ENCODE peak calls at places on chromosomes 7 and 10, in four cellular contexts. P is HepG2, X is GM12878, Q is K562. U is an unnamed sample.

GRCh38 chr10:25278180-25278579 is 103.4 kb downstream of the GPR158 start:
- DNase-seq in P (no peak), X (no peak), Q (no peak), U (no peak)

GRCh38 chr10:76675951-76676587 is 961.5 kb downstream of the KCNMA1 start:
- DNase-seq in P (no peak), X (no peak), Q (no peak), U (no peak)

GRCh38 chr7:122919643-122920181 is 33.5 kb upstream of the CADPS2 start:
- DNase-seq in P (no peak), X (no peak), Q (no peak), U (no peak)

GRCh38 chr7:113831509-113831908 is 87.3 kb downstream of the PPP1R3A start:
- DNase-seq in P (no peak), X (no peak), Q (no peak), U (no peak)

GRCh38 chr7:41005381-41005901 is 697.4 kb downstream of the INHBA start:
- DNase-seq in P (no peak), X (no peak), Q (no peak), U (no peak)

GRCh38 chr7:44096326-44096881 is 7.7 kb upstream of the AEBP1 start:
- DNase-seq in P (no peak), X (no peak), Q (no peak), U (no peak)

GRCh38 chr7:13742719-13743640 is 246.5 kb downstream of the ETV1 start:
- DNase-seq in P (no peak), X (no peak), Q (no peak), U (peak)

GRCh38 chr10:34049887-34050286 is 715.4 kb upstream of the NRP1 start:
- DNase-seq in P (no peak), X (no peak), Q (no peak), U (no peak)

GRCh38 chr10:114623661-114624294 is 34.3 kb downstream of the ABLIM1 start:
- DNase-seq in P (peak), X (no peak), Q (no peak), U (peak)

GRCh38 chr7:142002179-142002578 is 6.5 kb downstream of the MGAM start:
- DNase-seq in P (no peak), X (no peak), Q (no peak), U (no peak)

GRCh38 chr10:3887885-3888476 is 103.0 kb upstream of the KLF6 start:
- DNase-seq in P (no peak), X (peak), Q (no peak), U (no peak)

GRCh38 chr7:7902845-7903244 is 65.8 kb upstream of the GLCCI1 start:
- DNase-seq in P (no peak), X (no peak), Q (no peak), U (no peak)
- H3K4me3 ChIP-seq in P (no peak), X (no peak), Q (no peak), U (no peak)

GRCh38 chr10:118827466-118828155 is 72.8 kb upstream of the CACUL1 start:
- DNase-seq in P (no peak), X (no peak), Q (peak), U (no peak)

GRCh38 chr10:118835682-118836326 is 81.0 kb upstream of the CACUL1 start:
- DNase-seq in P (no peak), X (no peak), Q (no peak), U (peak)

GRCh38 chr10:118832242-118832651 is 77.5 kb upstream of the CACUL1 start:
- DNase-seq in P (no peak), X (no peak), Q (no peak), U (no peak)
- TF ChIP-seq ATF3 in P (no peak), X (no peak), Q (no peak), U (no peak)

GRCh38 chr10:97411411-97411810 is 10.3 kb upstream of the RRP12 start:
- DNase-seq in P (peak), X (no peak), Q (no peak), U (no peak)
- TF ChIP-seq REST in P (peak), X (no peak), Q (no peak), U (no peak)

GRCh38 chr10:99849525-99849924 is 67.1 kb downstream of the ABCC2 start:
- DNase-seq in P (peak), X (no peak), Q (no peak), U (no peak)
- H3K4me3 ChIP-seq in P (no peak), X (no peak), Q (no peak), U (no peak)

GRCh38 chr10:124523301-124523871 is 61.8 kb downstream of the LHPP start:
- DNase-seq in P (no peak), X (no peak), Q (no peak), U (no peak)
- TF ChIP-seq ATF3 in P (no peak), X (no peak), Q (no peak), U (no peak)

DNA sequence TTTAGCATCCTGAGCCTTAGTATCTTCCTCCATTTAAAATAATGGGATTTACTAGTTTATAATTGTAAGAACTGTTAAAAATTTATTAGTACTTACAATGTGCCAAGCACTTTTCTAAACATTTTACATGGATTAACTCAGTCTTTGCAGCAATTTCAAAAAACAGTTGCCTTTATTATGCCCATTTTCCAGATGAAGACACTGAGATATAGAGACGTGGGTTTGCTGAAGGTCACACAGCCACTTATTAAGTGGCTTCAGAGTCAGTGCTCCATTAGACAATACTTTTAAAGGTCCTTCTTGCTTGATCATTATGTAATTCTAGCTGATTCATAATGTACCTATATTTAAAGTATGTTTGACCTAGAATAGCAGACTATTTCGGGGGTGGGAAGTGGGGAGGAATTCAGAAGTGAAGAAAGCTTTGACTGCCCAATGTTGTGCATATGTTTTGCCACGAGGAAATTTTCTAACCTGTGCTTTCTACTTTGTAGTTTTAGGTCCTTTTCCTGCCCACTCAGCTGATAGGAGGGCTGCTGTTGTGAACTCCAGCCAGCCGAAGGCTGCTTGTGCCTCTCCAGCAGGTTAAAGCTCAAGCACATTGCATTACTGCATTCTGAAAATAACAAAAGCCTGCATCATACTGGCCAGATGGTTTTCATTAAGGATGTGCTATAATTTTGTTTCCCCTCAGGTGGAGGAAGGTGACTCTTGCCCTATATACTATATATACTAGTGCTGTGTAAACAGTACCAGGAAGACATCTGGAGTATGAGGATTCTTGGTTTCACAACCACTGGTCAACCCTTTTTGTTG is 4.3 kb downstream of the PLEKHA8 start:
- DNase-seq in P (no peak), X (no peak), Q (no peak), U (no peak)
- TF ChIP-seq REST in P (no peak), X (no peak), Q (no peak), U (no peak)

DNA sequence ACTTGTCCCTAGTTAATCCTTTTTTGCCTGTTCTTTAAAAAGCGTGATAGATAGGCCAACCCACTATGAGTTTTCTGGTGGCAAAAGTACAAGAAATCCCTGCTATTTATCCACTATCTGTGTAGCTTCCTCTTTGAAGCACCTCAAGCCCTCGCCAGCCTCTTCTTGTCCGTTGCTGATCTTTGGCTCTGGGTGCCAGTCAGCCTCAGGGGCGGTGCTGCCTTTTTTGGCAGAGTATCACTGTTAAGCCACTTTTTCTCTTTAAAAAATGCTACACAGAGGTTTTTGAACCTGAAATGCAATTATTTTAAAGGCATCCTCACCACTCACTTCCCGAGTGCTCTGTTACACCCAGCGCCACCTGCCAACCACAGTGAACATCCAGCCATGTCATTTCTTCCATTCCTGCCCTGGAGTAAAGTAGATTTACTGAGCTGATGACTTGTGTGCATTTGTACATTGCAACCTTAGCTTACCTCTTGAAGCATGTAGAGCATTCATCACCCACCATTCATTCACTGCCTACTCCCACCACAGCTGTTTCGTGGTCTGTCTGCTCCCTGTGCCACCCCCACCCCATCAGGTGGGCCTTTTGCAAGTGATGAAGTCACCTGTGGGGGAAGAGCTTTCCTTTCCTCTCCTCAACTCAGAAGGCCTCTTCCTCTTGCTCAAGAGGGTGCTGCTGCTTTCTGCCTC is 414.2 kb upstream of the GALNT17 start:
- DNase-seq in P (no peak), X (no peak), Q (no peak), U (no peak)
- H3K4me3 ChIP-seq in P (no peak), X (no peak), Q (no peak), U (no peak)

GRCh38 chr7:33981221-33981620 is 75.9 kb downstream of the BMPER start:
- DNase-seq in P (no peak), X (no peak), Q (no peak), U (no peak)
- TF ChIP-seq ATF3 in P (no peak), X (no peak), Q (no peak), U (no peak)